ENCODE peak calls at places on chromosome 1, in six cellular contexts. D is mesendoderm, U is fibroblast of lung, A is IMR-90, H is astrocyte, M is HCT116. F is an unnamed sample.

GRCh38 chr1:210800756-210801155 is 333.2 kb downstream of the KCNH1 start:
- DNase-seq in H (peak), D (no peak), U (peak), A (peak), M (no peak), F (peak)

GRCh38 chr1:164653705-164654104 is 94.7 kb downstream of the PBX1 start:
- DNase-seq in H (no peak), U (no peak), A (no peak), D (no peak), M (no peak), F (no peak)

GRCh38 chr1:246947255-246947654 is 15.5 kb upstream of the AHCTF1 start:
- DNase-seq in M (no peak), D (no peak), A (peak), H (peak), U (peak), F (peak)

GRCh38 chr1:46204406-46204742 is 1.2 kb downstream of the LURAP1 start:
- DNase-seq in H (no peak), D (no peak), M (no peak), A (no peak), U (no peak), F (no peak)

GRCh38 chr1:154614887-154615286 is 6.9 kb upstream of the ADAR start:
- DNase-seq in M (no peak), U (no peak), A (no peak), D (peak), H (no peak), F (no peak)

GRCh38 chr1:183477986-183478781 is 5.9 kb downstream of the SMG7 start:
- DNase-seq in H (no peak), U (no peak), A (no peak), M (no peak), D (no peak), F (no peak)

GRCh38 chr1:22652881-22653316 is at the start of gene C1QB:
- DNase-seq in M (no peak), H (no peak), A (no peak), U (no peak), D (no peak), F (no peak)

GRCh38 chr1:109928591-109929111 is 18.0 kb downstream of the CSF1 start:
- DNase-seq in A (peak), D (no peak), M (no peak), U (peak), H (peak), F (peak)

GRCh38 chr1:26031196-26031902 is 9.8 kb downstream of the EXTL1 start:
- DNase-seq in H (no peak), A (peak), M (no peak), D (no peak), U (peak), F (peak)

GRCh38 chr1:74650561-74650960 is 23.0 kb downstream of the ERICH3 start:
- DNase-seq in A (peak), U (peak), M (no peak), D (no peak), H (peak), F (peak)

GRCh38 chr1:209105769-209106168 is 477.7 kb upstream of the CAMK1G start:
- DNase-seq in H (no peak), A (no peak), U (no peak), D (no peak), M (no peak), F (no peak)

GRCh38 chr1:16447641-16448040 is 7.1 kb downstream of the NECAP2 start:
- DNase-seq in U (no peak), M (no peak), H (no peak), A (no peak), D (no peak), F (no peak)

GRCh38 chr1:40477680-40478057 is 579 bp downstream of the ZFP69 start:
- DNase-seq in H (peak), M (no peak), D (no peak), A (peak), U (peak), F (peak)

GRCh38 chr1:201422436-201423030 is 1.0 kb upstream of the TNNI1 start:
- DNase-seq in H (no peak), D (no peak), A (no peak), U (no peak), M (no peak), F (no peak)

GRCh38 chr1:167090289-167090942 is at the start of gene GPA33:
- DNase-seq in M (no peak), A (no peak), U (no peak), D (no peak), H (no peak), F (no peak)

GRCh38 chr1:51296379-51297357 is 33.7 kb downstream of the TTC39A start:
- DNase-seq in A (peak), D (peak), H (peak), U (peak), M (peak), F (peak)

GRCh38 chr1:25821630-25822091 is 1.9 kb downstream of the MTFR1L start:
- DNase-seq in U (peak), D (no peak), M (no peak), A (peak), H (peak), F (peak)

GRCh38 chr1:54256756-54257155 is 56.8 kb downstream of the MRPL37 start:
- DNase-seq in A (no peak), H (no peak), U (no peak), D (no peak), M (no peak), F (no peak)

GRCh38 chr1:87331319-87332269 is 2.9 kb downstream of the LMO4 start:
- DNase-seq in A (peak), H (peak), U (peak), D (peak), M (peak), F (peak)

GRCh38 chr1:87329051-87329755 is 523 bp downstream of the LMO4 start:
- DNase-seq in A (peak), M (no peak), D (peak), U (peak), H (peak), F (peak)

GRCh38 chr1:87330201-87330953 is 1.7 kb downstream of the LMO4 start:
- DNase-seq in A (peak), U (peak), H (peak), D (peak), M (no peak), F (peak)

GRCh38 chr1:87329756-87330200 is 1.1 kb downstream of the LMO4 start:
- DNase-seq in U (no peak), A (peak), H (peak), D (peak), M (no peak), F (peak)

DNA sequence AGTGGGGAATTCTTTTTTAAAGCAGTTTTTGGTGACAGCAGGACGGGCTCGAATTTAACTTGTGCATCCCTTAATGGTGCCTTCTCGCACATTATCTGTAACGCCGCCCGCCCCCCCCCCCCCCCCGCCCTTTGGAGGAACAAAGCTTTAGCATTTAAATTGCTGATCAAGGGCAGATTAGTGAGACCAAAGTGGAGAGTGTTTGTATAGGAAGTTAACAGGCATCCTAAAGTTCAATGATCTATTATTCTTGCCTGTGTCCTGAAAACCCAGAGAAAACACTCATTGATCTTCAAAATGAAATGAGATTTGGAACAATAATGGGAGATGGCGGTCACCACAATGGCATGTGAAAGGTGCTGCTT is 2.3 kb downstream of the LMO4 start:
- DNase-seq in U (no peak), M (no peak), H (no peak), D (no peak), A (no peak), F (no peak)
- H3K9ac ChIP-seq in U (peak), M (peak), H (peak), D (peak), A (peak), F (peak)

GRCh38 chr1:33182896-33183295 is 1.1 kb upstream of the TRIM62 start:
- DNase-seq in A (no peak), D (no peak), H (no peak), M (no peak), U (no peak), F (no peak)
- H3K9ac ChIP-seq in A (no peak), D (no peak), H (no peak), M (no peak), U (no peak), F (no peak)

DNA sequence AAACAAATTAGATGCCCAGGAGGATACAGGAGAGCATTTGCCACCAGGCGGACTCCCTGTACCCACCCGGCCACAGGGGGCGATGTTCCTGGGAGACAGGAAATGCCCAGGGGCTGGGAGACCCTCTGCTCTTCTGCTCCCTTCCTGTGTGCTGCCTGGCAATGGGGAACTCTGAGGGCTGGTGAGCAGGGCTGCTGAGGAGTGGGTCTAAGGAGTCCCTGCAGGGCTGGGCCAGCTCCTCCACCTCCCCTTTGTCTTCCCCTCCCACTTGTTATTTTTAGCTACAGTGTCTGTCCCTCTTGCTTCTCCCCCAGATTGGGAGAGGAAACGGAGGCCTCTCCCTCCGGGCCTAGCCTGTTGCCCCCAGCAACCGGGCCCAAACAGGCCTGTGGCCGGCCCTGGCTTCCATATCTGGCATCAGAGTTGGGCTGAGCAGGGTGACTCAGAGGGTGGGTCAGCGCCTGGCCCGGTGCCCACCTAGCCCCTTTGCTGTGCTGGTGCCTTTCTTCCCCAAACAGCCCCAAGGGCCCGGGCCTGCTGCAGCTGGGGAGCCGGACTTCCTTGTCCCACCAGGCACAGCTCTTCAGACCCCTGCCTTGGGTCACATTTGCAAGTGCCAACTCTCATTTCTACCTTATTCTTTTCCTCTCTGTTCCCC is 11.7 kb downstream of the LMNA start:
- DNase-seq in U (peak), M (peak), H (peak), D (peak), A (peak), F (peak)
- H3K9ac ChIP-seq in U (peak), M (peak), H (peak), D (peak), A (peak), F (peak)

GRCh38 chr1:84738237-84738636 is 48.0 kb upstream of the SSX2IP start:
- DNase-seq in H (no peak), M (no peak), D (no peak), U (no peak), A (no peak), F (no peak)
- H3K9ac ChIP-seq in H (no peak), M (no peak), D (no peak), U (no peak), A (no peak), F (no peak)

F was measured in adipocyte.